ENCODE peak calls at places on chromosomes 7 and 10, in eight cellular contexts. P is tibial nerve, H is uterus, I is NB4, A is heart left ventricle, L is A549, E is adrenal gland, U is HCT116. Z is an unnamed sample.

GRCh38 chr7:142791502-142791901 is 20.7 kb downstream of the PRSS2 start:
- DNase-seq in P (no peak), H (no peak), I (no peak), A (no peak), L (no peak), E (no peak), U (no peak), Z (no peak)

GRCh38 chr10:33421789-33422188 is 87.3 kb upstream of the NRP1 start:
- DNase-seq in P (no peak), H (peak; percentile 40), I (no peak), A (no peak), L (peak; percentile 13), E (peak; percentile 26), U (no peak), Z (no peak)

GRCh38 chr10:4316166-4316810 is 509.7 kb upstream of the AKR1E2 start:
- DNase-seq in P (peak; percentile 26), H (no peak), I (no peak), A (no peak), L (no peak), E (no peak), U (no peak), Z (no peak)

GRCh38 chr7:604038-604883 is 84.6 kb upstream of the PDGFA start:
- DNase-seq in P (peak; percentile 47), H (peak; percentile 53), I (peak; percentile 96), A (peak; percentile 84), L (no peak), E (peak; percentile 68), U (no peak), Z (peak; percentile 82)

GRCh38 chr10:35216303-35216905 is 89.8 kb downstream of the CREM start:
- DNase-seq in P (no peak), H (no peak), I (peak; percentile 14), A (peak; percentile 69), L (no peak), E (peak; percentile 70), U (no peak), Z (peak; percentile 38)

GRCh38 chr10:3803884-3804741 is 19.1 kb upstream of the KLF6 start:
- DNase-seq in P (no peak), H (no peak), I (peak; percentile 74), A (no peak), L (no peak), E (no peak), U (no peak), Z (no peak)

GRCh38 chr7:118195837-118196474 is 12.0 kb downstream of the LSM8 start:
- DNase-seq in P (no peak), H (peak; percentile 18), I (peak; percentile 82), A (peak; percentile 28), L (peak; percentile 21), E (peak; percentile 62), U (peak; percentile 64), Z (peak; percentile 51)

GRCh38 chr10:121822724-121823123 is 105.1 kb downstream of the ATE1 start:
- DNase-seq in P (no peak), H (no peak), I (no peak), A (no peak), L (no peak), E (no peak), U (no peak), Z (no peak)

GRCh38 chr7:44743750-44744149 is 4.9 kb upstream of the ZMIZ2 start:
- DNase-seq in P (no peak), H (no peak), I (no peak), A (no peak), L (no peak), E (no peak), U (no peak), Z (no peak)

GRCh38 chr7:26198133-26198780 is 2.3 kb downstream of the HNRNPA2B1 start:
- DNase-seq in P (no peak), H (no peak), I (peak; percentile 75), A (no peak), L (no peak), E (no peak), U (no peak), Z (no peak)

GRCh38 chr7:26200444-26201260 is at the start of gene HNRNPA2B1:
- DNase-seq in P (peak; percentile 95), H (peak; percentile 98), I (peak; percentile 99), A (peak; percentile 96), L (peak; percentile 71), E (peak; percentile 98), U (peak; percentile 95), Z (peak; percentile 97)

GRCh38 chr7:26198781-26199169 is 1.8 kb downstream of the HNRNPA2B1 start:
- DNase-seq in P (no peak), H (no peak), I (no peak), A (no peak), L (no peak), E (no peak), U (no peak), Z (no peak)

GRCh38 chr7:26200113-26200443 is 468 bp downstream of the HNRNPA2B1 start:
- DNase-seq in P (peak; percentile 56), H (peak; percentile 71), I (peak; percentile 79), A (peak; percentile 81), L (no peak), E (peak; percentile 81), U (no peak), Z (peak; percentile 81)

DNA sequence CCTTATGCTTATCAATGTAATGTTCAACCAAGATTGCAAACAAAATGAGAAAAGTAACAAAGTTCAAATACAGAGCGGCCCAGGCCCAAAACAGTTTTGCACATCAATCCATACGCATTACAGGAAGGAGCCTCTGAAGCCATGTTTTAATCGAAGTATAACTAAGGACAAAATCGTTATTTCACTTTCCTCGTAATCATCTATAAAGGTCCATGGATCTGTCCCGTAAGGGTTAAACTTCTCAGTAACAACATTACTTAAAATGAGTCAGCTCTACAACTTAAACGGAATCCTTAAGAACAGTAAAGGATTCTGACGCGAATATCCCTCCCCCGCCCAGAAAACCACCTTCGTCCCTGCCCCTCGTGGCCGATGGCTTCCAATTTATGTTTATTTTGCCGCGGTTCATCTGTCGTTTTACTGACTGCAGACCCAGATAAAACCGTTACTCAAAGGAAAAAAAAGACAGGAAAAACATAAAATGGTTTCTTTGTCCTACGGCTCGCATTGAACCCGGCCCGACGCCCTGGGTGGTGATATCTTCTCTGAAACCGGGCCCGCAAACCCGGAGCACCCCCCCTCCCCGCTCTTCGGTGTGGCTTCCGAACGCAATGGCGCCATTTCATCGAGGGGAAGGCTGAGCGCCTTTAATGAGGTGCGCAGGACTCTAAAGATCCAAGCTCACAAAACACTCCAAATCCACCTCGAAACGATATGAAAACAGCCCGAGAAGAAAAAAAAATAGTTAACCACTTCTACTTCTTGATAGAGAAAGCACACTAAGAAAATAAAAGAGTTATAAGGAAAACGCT is 1.0 kb downstream of the HNRNPA2B1 start:
- DNase-seq in P (peak; percentile 44), H (peak; percentile 70), I (peak; percentile 80), A (peak; percentile 82), L (no peak), E (peak; percentile 75), U (no peak), Z (peak; percentile 77)
- TF ChIP-seq POLR2A in P (peak; percentile 16), H (peak; percentile 10), I (no peak), A (no peak), L (no peak), E (peak; percentile 74), U (no peak), Z (peak; percentile 26)

DNA sequence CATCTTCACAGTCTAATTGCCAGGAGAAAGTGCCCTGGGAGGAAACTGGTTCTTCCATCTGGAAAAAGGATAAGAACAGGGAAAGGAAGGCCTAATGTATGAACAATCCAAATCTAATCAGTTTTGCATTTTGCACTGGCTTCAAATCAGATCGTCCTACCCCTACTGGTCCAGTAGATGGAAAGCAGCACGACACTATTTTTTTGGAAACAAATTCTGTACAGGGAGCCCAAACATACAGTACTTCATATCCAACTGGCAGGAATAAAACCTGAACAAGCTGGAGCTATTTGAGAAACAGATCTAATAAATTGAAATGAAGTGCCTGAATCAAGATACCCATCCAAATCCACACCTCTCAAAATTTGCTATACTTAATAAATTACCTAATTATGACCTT is 36.5 kb downstream of the ETV1 start:
- DNase-seq in P (no peak), H (no peak), I (no peak), A (no peak), L (no peak), E (no peak), U (no peak), Z (no peak)
- H3K4me3 ChIP-seq in P (no peak overlapping the region), H (no peak overlapping the region), I (no peak overlapping the region), A (no peak overlapping the region), L (no peak overlapping the region), E (no peak overlapping the region), U (no peak overlapping the region), Z (no peak overlapping the region)

DNA sequence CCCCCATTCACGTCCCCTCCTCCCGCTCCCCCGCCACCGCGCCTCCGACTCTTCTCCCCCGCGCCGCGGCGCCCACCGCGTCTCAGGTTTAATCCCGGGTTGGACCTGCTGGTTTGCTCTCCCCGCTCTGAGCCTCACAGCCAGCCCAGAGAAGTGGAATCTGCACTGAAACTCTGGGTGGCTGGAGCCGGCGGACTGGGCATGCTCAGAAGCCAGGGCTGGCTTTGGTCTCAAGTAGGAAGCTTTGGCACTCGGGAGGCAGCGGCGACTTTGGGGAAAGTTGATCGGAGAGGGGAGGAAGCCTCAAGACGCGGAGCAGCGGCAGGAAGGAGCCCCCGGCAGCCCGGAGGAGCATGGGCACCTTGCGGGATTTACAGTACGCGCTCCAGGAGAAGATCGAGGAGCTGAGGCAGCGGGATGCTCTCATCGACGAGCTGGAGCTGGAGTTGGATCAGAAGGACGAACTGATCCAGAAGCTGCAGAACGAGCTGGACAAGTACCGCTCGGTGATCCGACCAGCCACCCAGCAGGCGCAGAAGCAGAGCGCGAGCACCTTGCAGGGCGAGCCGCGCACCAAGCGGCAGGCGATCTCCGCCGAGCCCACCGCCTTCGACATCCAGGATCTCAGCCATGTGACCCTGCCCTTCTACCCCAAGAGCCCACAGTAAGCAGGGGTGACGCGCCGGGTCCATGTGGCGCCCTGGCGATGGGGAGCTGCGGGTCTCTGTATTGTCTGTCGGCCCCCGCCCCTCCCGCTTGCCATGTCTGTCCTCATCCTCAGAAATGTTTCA is at the start of gene PRKG1:
- DNase-seq in P (peak; percentile 54), H (peak; percentile 81), I (no peak), A (peak; percentile 72), L (peak; percentile 38), E (peak; percentile 82), U (no peak), Z (peak; percentile 71)
- TF ChIP-seq POLR2A in P (no peak), H (peak; percentile 47), I (no peak), A (no peak), L (no peak), E (peak; percentile 75), U (no peak), Z (peak; percentile 37)

GRCh38 chr7:107359520-107360316 is 110.1 kb upstream of the GPR22 start:
- DNase-seq in P (no peak), H (no peak), I (peak; percentile 11), A (no peak), L (no peak), E (no peak), U (no peak), Z (no peak)

GRCh38 chr7:107354639-107355038 is 115.2 kb upstream of the GPR22 start:
- DNase-seq in P (no peak), H (no peak), I (no peak), A (no peak), L (no peak), E (no peak), U (no peak), Z (no peak)

GRCh38 chr7:107353701-107354100 is 116.2 kb upstream of the GPR22 start:
- DNase-seq in P (no peak), H (no peak), I (no peak), A (no peak), L (no peak), E (no peak), U (no peak), Z (no peak)

DNA sequence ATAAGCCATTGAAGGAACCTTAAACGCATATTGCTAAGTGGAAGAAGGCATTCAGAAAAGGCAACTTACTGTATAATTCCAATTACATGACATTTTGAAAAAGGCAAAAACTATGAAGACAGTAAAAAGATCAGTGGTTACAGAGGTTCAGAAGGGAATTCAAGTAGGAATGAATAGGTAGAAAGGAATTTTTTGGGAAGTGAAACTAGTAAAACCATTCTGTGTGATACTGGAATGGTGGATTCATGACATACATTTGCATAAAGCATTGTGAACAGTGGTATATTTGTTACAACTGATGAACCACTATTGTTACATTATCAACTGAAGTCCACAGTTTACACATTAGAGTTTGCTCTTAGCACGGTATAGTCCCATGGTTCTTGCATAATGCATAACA is 114.2 kb upstream of the GPR22 start:
- DNase-seq in P (no peak), H (no peak), I (no peak), A (no peak), L (no peak), E (no peak), U (no peak), Z (no peak)
- H3K4me3 ChIP-seq in P (no peak overlapping the region), H (no peak overlapping the region), I (no peak overlapping the region), A (no peak overlapping the region), L (no peak overlapping the region), E (no peak overlapping the region), U (no peak overlapping the region), Z (no peak overlapping the region)